ENCODE peak calls at places on chromosomes 1 and 21, in six cellular contexts. Z is tibial nerve, U is lower lobe of right lung, I is AG04450, T is upper lobe of right lung, Y is fibroblast of lung. Q is an unnamed sample. For H3K9me3, the result is how much of the 10 kb centered on the place peaks cover.

GRCh38 chr1:93992190-93992589 is 83.0 kb upstream of the GCLM start:
- DNase-seq in Z (no peak), U (no peak), I (no peak), T (no peak), Y (no peak), Q (no peak)

GRCh38 chr1:210328032-210328745 is 513 bp upstream of the HHAT start:
- DNase-seq in Z (no peak), U (no peak), I (no peak), T (no peak), Y (peak), Q (no peak)

GRCh38 chr1:6279721-6280383 is 19.0 kb upstream of the GPR153 start:
- DNase-seq in Z (no peak), U (no peak), I (no peak), T (no peak), Y (no peak), Q (no peak)

GRCh38 chr1:54701066-54701465 is 14.6 kb upstream of the TTC4 start:
- DNase-seq in Z (no peak), U (no peak), I (no peak), T (no peak), Y (no peak), Q (no peak)

GRCh38 chr1:152502496-152503180 is 8.0 kb upstream of the LCE5A start:
- DNase-seq in Z (no peak), U (no peak), I (no peak), T (no peak), Y (peak), Q (no peak)

GRCh38 chr1:59856725-59857338 is 42.1 kb downstream of the HOOK1 start:
- DNase-seq in Z (no peak), U (peak), I (no peak), T (no peak), Y (no peak), Q (no peak)

GRCh38 chr1:45876000-45876399 is 72.6 kb downstream of the MAST2 start:
- DNase-seq in Z (no peak), U (no peak), I (no peak), T (no peak), Y (no peak), Q (no peak)

GRCh38 chr1:89363196-89363595 is 663 bp upstream of the GBP6 start:
- DNase-seq in Z (no peak), U (no peak), I (no peak), T (no peak), Y (peak), Q (no peak)

GRCh38 chr1:32539584-32540571 is 651 bp downstream of the ZBTB8A start:
- DNase-seq in Z (no peak), U (peak), I (no peak), T (peak), Y (peak), Q (no peak)

GRCh38 chr21:45459171-45460010 is 54.4 kb downstream of the COL18A1 start:
- DNase-seq in Z (no peak), U (no peak), I (no peak), T (no peak), Y (no peak), Q (no peak)

GRCh38 chr1:38724160-38725131 is 135.1 kb downstream of the RRAGC start:
- DNase-seq in Z (no peak), U (no peak), I (no peak), T (no peak), Y (no peak), Q (no peak)

GRCh38 chr1:67747667-67748066 is 62.7 kb downstream of the GADD45A start:
- DNase-seq in Z (no peak), U (no peak), I (no peak), T (no peak), Y (peak), Q (no peak)

GRCh38 chr1:229227298-229227919 is 43.5 kb upstream of the RAB4A start:
- DNase-seq in Z (peak), U (peak), I (no peak), T (peak), Y (peak), Q (peak)

GRCh38 chr1:18639335-18640055 is 8.8 kb downstream of the PAX7 start:
- DNase-seq in Z (no peak), U (no peak), I (no peak), T (no peak), Y (no peak), Q (no peak)

GRCh38 chr1:40749817-40750216 is 33.8 kb upstream of the KCNQ4 start:
- DNase-seq in Z (no peak), U (no peak), I (no peak), T (no peak), Y (no peak), Q (no peak)

GRCh38 chr1:43368646-43369020 is 822 bp upstream of the ELOVL1 start:
- DNase-seq in Z (no peak), U (no peak), I (no peak), T (no peak), Y (no peak), Q (no peak)

GRCh38 chr1:207672525-207673130 is 27.7 kb downstream of the CR1L start:
- DNase-seq in Z (no peak), U (no peak), I (no peak), T (no peak), Y (peak), Q (no peak)

GRCh38 chr1:170665625-170666024 is 1.7 kb downstream of the PRRX1 start:
- DNase-seq in Z (no peak), U (no peak), I (no peak), T (no peak), Y (peak), Q (no peak)

GRCh38 chr1:17168480-17168878 is 36.4 kb upstream of the PADI1 start:
- DNase-seq in Z (no peak), U (no peak), I (peak), T (no peak), Y (peak), Q (no peak)

GRCh38 chr1:223102797-223103533 is 40.1 kb downstream of the TLR5 start:
- DNase-seq in Z (no peak), U (no peak), I (no peak), T (no peak), Y (peak), Q (no peak)

GRCh38 chr21:46402421-46402820 is 56.3 kb upstream of the DIP2A start:
- DNase-seq in Z (no peak), U (peak), I (no peak), T (no peak), Y (no peak), Q (no peak)

GRCh38 chr1:55286851-55287602 is 71.9 kb upstream of the USP24 start:
- DNase-seq in Z (no peak), U (no peak), I (no peak), T (no peak), Y (peak), Q (no peak)

DNA sequence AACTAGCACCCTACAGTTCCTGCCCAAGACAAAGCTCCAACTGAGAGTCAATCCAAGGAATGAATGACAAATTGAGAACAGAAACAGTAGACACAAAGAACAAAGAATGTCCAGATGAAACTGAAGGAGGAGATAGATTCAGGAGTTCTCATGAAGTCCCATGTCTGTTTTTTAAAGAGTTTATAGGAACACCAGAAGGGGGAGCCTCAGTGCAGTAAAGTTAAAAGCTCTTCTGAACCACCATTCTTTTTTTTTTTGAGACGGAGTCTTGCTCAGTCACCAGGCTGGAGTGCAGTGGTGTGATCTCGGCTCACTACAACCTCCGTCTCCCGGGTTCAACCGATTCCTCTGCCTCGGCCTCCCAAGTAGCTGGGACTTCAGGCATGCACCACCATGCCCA is 323.6 kb downstream of the MRPL39 start:
- DNase-seq in Z (no peak), U (no peak), I (peak), T (no peak), Y (peak), Q (no peak)
- TF ChIP-seq CTCF in Z (no peak), U (peak), I (peak), T (peak), Y (peak), Q (no peak)

GRCh38 chr1:248421384-248421783 is 18.5 kb downstream of the OR2T1 start:
- DNase-seq in Z (no peak), U (no peak), I (no peak), T (no peak), Y (peak), Q (no peak)

GRCh38 chr1:248417854-248418253 is 15.0 kb downstream of the OR2T1 start:
- DNase-seq in Z (no peak), U (no peak), I (no peak), T (no peak), Y (no peak), Q (no peak)

GRCh38 chr1:248416226-248416625 is 13.4 kb downstream of the OR2T1 start:
- DNase-seq in Z (no peak), U (no peak), I (no peak), T (no peak), Y (no peak), Q (no peak)
- H3K9me3 ChIP-seq in Z (under half), U (under half), I (under half), T (under half), Y (under half), Q (under half)

GRCh38 chr1:197327776-197328364 is 59.8 kb downstream of the CRB1 start:
- DNase-seq in Z (no peak), U (no peak), I (no peak), T (no peak), Y (peak), Q (no peak)
- TF ChIP-seq CTCF in Z (peak), U (peak), I (peak), T (peak), Y (peak), Q (peak)

GRCh38 chr1:14826172-14826636 is 227.7 kb downstream of the KAZN start:
- DNase-seq in Z (peak), U (peak), I (peak), T (no peak), Y (peak), Q (no peak)

GRCh38 chr1:14825396-14825795 is 226.9 kb downstream of the KAZN start:
- DNase-seq in Z (no peak), U (peak), I (no peak), T (no peak), Y (no peak), Q (no peak)

GRCh38 chr1:14828665-14829064 is 230.2 kb downstream of the KAZN start:
- DNase-seq in Z (no peak), U (no peak), I (no peak), T (no peak), Y (no peak), Q (no peak)

GRCh38 chr1:14827870-14828269 is 229.4 kb downstream of the KAZN start:
- DNase-seq in Z (no peak), U (no peak), I (no peak), T (no peak), Y (no peak), Q (no peak)

GRCh38 chr1:14826731-14827326 is 228.3 kb downstream of the KAZN start:
- DNase-seq in Z (no peak), U (peak), I (no peak), T (no peak), Y (no peak), Q (no peak)
- H3K9me3 ChIP-seq in Z (under half), U (under half), I (under half), T (under half), Y (under half), Q (under half)

GRCh38 chr1:182404764-182405163 is 4.3 kb upstream of the TEDDM1 start:
- DNase-seq in Z (no peak), U (no peak), I (no peak), T (no peak), Y (no peak), Q (no peak)
- TF ChIP-seq CTCF in Z (no peak), U (no peak), I (no peak), T (no peak), Y (no peak), Q (no peak)

DNA sequence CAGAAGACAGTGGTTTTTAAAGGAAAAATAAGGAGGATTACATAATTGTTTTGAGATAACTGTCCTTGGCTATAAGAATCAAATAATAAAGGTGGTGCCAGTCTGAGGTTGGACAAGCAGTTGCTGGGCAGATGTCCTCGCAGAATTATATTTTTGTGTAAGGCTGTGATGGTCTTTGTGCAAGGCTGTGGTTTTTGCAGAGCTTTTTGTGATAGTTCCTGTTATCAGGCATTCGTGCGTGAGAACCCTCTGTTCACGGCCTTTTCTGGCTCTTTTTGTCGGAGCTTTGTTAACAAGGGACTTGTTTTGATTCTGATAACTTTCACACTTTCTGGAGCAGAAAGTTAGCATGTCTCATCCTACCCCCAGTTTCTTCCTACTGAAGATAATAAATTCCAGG is 33.4 kb downstream of the SH3BP5L start:
- DNase-seq in Z (no peak), U (no peak), I (no peak), T (no peak), Y (no peak), Q (no peak)
- H3K9me3 ChIP-seq in Z (under half), U (under half), I (under half), T (under half), Y (under half), Q (under half)

DNA sequence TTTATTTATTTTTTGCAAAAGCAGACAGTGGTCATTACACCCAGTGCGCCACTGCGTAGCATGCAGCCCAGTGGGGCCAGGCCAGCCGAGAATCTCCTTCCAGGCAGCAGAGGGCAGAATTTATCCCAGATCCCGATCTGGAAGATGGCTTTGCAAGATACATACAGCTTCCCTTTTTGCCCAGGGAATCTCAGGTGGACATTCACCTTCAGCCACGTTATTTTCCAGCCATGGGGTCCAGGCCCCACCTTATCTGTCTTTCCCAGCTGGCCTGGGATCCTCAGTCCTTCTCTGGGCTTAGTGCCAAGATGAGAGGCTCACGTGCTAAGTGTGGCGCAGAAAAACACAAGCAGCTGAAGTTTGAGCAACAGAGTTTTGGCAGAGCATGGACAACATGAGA is 123.6 kb downstream of the AJAP1 start:
- DNase-seq in Z (peak), U (no peak), I (no peak), T (no peak), Y (no peak), Q (no peak)
- TF ChIP-seq CTCF in Z (peak), U (peak), I (no peak), T (peak), Y (no peak), Q (no peak)

GRCh38 chr1:2930016-2930815 is 91.1 kb upstream of the ACTRT2 start:
- DNase-seq in Z (no peak), U (no peak), I (no peak), T (no peak), Y (no peak), Q (no peak)

GRCh38 chr1:2932671-2933350 is 88.5 kb upstream of the ACTRT2 start:
- DNase-seq in Z (no peak), U (peak), I (no peak), T (no peak), Y (no peak), Q (no peak)

GRCh38 chr1:2931722-2932401 is 89.4 kb upstream of the ACTRT2 start:
- DNase-seq in Z (no peak), U (no peak), I (no peak), T (no peak), Y (no peak), Q (no peak)

GRCh38 chr1:2929335-2929734 is 91.9 kb upstream of the ACTRT2 start:
- DNase-seq in Z (no peak), U (no peak), I (no peak), T (no peak), Y (no peak), Q (no peak)

GRCh38 chr1:2930971-2931721 is 90.1 kb upstream of the ACTRT2 start:
- DNase-seq in Z (no peak), U (no peak), I (no peak), T (no peak), Y (no peak), Q (no peak)
- H3K9me3 ChIP-seq in Z (under half), U (under half), I (half or more), T (under half), Y (under half), Q (under half)

Q was measured in CD8-positive, alpha-beta T cell.